ENCODE peak calls at places on chromosome X, in ten cellular contexts. One of them, this sample, is unnamed.

GRCh38 chrX:47481160-47481559 is 1.9 kb downstream of the ZNF41 start:
- DNase-seq in iris pigment epithelial cell: no peak
- DNase-seq in GM12878: no peak
- DNase-seq in NB4: no peak
- DNase-seq in lung microvascular endothelial cell: no peak
- DNase-seq in T-helper 2 cell: no peak
- DNase-seq in small intestine: no peak
- DNase-seq in nucleus accumbens: no peak
- DNase-seq in H54: no peak
- DNase-seq in stomach: no peak
- DNase-seq in this sample: no peak

GRCh38 chrX:534804-535203 is 95.8 kb upstream of the SHOX start:
- DNase-seq in iris pigment epithelial cell: no peak
- DNase-seq in GM12878: no peak
- DNase-seq in NB4: no peak
- DNase-seq in lung microvascular endothelial cell: no peak
- DNase-seq in T-helper 2 cell: no peak
- DNase-seq in small intestine: no peak
- DNase-seq in nucleus accumbens: no peak
- DNase-seq in H54: no peak
- DNase-seq in stomach: no peak
- DNase-seq in this sample: no peak

GRCh38 chrX:7132335-7133035 is 15.0 kb upstream of the STS start:
- DNase-seq in iris pigment epithelial cell: peak
- DNase-seq in GM12878: no peak
- DNase-seq in NB4: peak
- DNase-seq in lung microvascular endothelial cell: peak
- DNase-seq in T-helper 2 cell: peak
- DNase-seq in small intestine: peak
- DNase-seq in nucleus accumbens: no peak
- DNase-seq in H54: no peak
- DNase-seq in stomach: peak
- DNase-seq in this sample: peak

GRCh38 chrX:40513012-40513411 is 67.8 kb upstream of the ATP6AP2 start:
- DNase-seq in iris pigment epithelial cell: no peak
- DNase-seq in GM12878: no peak
- DNase-seq in NB4: no peak
- DNase-seq in lung microvascular endothelial cell: no peak
- DNase-seq in T-helper 2 cell: no peak
- DNase-seq in small intestine: no peak
- DNase-seq in nucleus accumbens: no peak
- DNase-seq in H54: no peak
- DNase-seq in stomach: no peak
- DNase-seq in this sample: no peak

GRCh38 chrX:81174286-81174685 is 27.4 kb downstream of the HMGN5 start:
- DNase-seq in iris pigment epithelial cell: peak
- DNase-seq in GM12878: no peak
- DNase-seq in NB4: peak
- DNase-seq in lung microvascular endothelial cell: peak
- DNase-seq in T-helper 2 cell: peak
- DNase-seq in small intestine: peak
- DNase-seq in nucleus accumbens: no peak
- DNase-seq in H54: peak
- DNase-seq in stomach: no peak
- DNase-seq in this sample: peak

GRCh38 chrX:1416327-1416784 is 24.4 kb upstream of the SLC25A6 start:
- DNase-seq in iris pigment epithelial cell: no peak
- DNase-seq in GM12878: no peak
- DNase-seq in NB4: no peak
- DNase-seq in lung microvascular endothelial cell: no peak
- DNase-seq in T-helper 2 cell: no peak
- DNase-seq in small intestine: no peak
- DNase-seq in nucleus accumbens: no peak
- DNase-seq in H54: no peak
- DNase-seq in stomach: no peak
- DNase-seq in this sample: no peak

GRCh38 chrX:41386222-41386990 is 52.4 kb downstream of the DDX3X start:
- DNase-seq in iris pigment epithelial cell: peak
- DNase-seq in GM12878: no peak
- DNase-seq in NB4: no peak
- DNase-seq in lung microvascular endothelial cell: no peak
- DNase-seq in T-helper 2 cell: no peak
- DNase-seq in small intestine: no peak
- DNase-seq in nucleus accumbens: no peak
- DNase-seq in H54: no peak
- DNase-seq in stomach: no peak
- DNase-seq in this sample: no peak

GRCh38 chrX:129472116-129472515 is 51.2 kb downstream of the SMARCA1 start:
- DNase-seq in iris pigment epithelial cell: peak
- DNase-seq in GM12878: no peak
- DNase-seq in NB4: no peak
- DNase-seq in lung microvascular endothelial cell: no peak
- DNase-seq in T-helper 2 cell: no peak
- DNase-seq in small intestine: peak
- DNase-seq in nucleus accumbens: no peak
- DNase-seq in H54: no peak
- DNase-seq in stomach: no peak
- DNase-seq in this sample: no peak

GRCh38 chrX:614136-614535 is 16.5 kb upstream of the SHOX start:
- DNase-seq in iris pigment epithelial cell: no peak
- DNase-seq in GM12878: no peak
- DNase-seq in NB4: no peak
- DNase-seq in lung microvascular endothelial cell: no peak
- DNase-seq in T-helper 2 cell: no peak
- DNase-seq in small intestine: no peak
- DNase-seq in nucleus accumbens: no peak
- DNase-seq in H54: no peak
- DNase-seq in stomach: no peak
- DNase-seq in this sample: no peak

GRCh38 chrX:8738588-8739189 is 6.8 kb upstream of the ANOS1 start:
- DNase-seq in iris pigment epithelial cell: peak
- DNase-seq in GM12878: no peak
- DNase-seq in NB4: peak
- DNase-seq in lung microvascular endothelial cell: peak
- DNase-seq in T-helper 2 cell: no peak
- DNase-seq in small intestine: peak
- DNase-seq in nucleus accumbens: no peak
- DNase-seq in H54: no peak
- DNase-seq in stomach: peak
- DNase-seq in this sample: peak

GRCh38 chrX:150324035-150324728 is 38.9 kb upstream of the MAMLD1 start:
- DNase-seq in iris pigment epithelial cell: peak
- DNase-seq in GM12878: no peak
- DNase-seq in NB4: no peak
- DNase-seq in lung microvascular endothelial cell: peak
- DNase-seq in T-helper 2 cell: no peak
- DNase-seq in small intestine: no peak
- DNase-seq in nucleus accumbens: no peak
- DNase-seq in H54: peak
- DNase-seq in stomach: no peak
- DNase-seq in this sample: peak

GRCh38 chrX:26649534-26649933 is 433.6 kb downstream of the MAGEB5 start:
- DNase-seq in iris pigment epithelial cell: peak
- DNase-seq in GM12878: no peak
- DNase-seq in NB4: peak
- DNase-seq in lung microvascular endothelial cell: peak
- DNase-seq in T-helper 2 cell: no peak
- DNase-seq in small intestine: no peak
- DNase-seq in nucleus accumbens: no peak
- DNase-seq in H54: no peak
- DNase-seq in stomach: no peak
- DNase-seq in this sample: no peak